ENCODE peak calls at places on chromosomes 6 and 20, in six cellular contexts. P is right atrium auricular region, A is psoas muscle, N is vagina, L is MM.1S, T is neural progenitor cell. I is an unnamed sample. For H3K36me3, the result is how much of the 10 kb centered on the place peaks cover.

GRCh38 chr6:127225497-127225896 is 41.2 kb upstream of the RNF146 start:
- DNase-seq in P (no peak), A (no peak), N (no peak), L (no peak), T (no peak), I (peak)

GRCh38 chr6:44960898-44961297 is 367.2 kb upstream of the RUNX2 start:
- DNase-seq in P (no peak), A (no peak), N (no peak), L (peak), T (no peak), I (peak)

GRCh38 chr20:16078172-16078898 is 494.9 kb downstream of the KIF16B start:
- DNase-seq in P (no peak), A (no peak), N (no peak), L (no peak), T (no peak), I (no peak)

GRCh38 chr20:48419173-48419572 is 408.6 kb downstream of the PREX1 start:
- DNase-seq in P (no peak), A (no peak), N (no peak), L (no peak), T (peak), I (no peak)

GRCh38 chr6:144449911-144450690 is 165.0 kb downstream of the UTRN start:
- DNase-seq in P (no peak), A (no peak), N (no peak), L (no peak), T (peak), I (no peak)

GRCh38 chr6:144217264-144217663 is 66.9 kb downstream of the STX11 start:
- DNase-seq in P (no peak), A (no peak), N (no peak), L (no peak), T (no peak), I (no peak)

GRCh38 chr6:132369526-132369925 is 31.7 kb downstream of the MOXD1 start:
- DNase-seq in P (no peak), A (no peak), N (no peak), L (no peak), T (no peak), I (no peak)

GRCh38 chr20:58086763-58087566 is 141.5 kb downstream of the ANKRD60 start:
- DNase-seq in P (no peak), A (no peak), N (no peak), L (no peak), T (peak), I (peak)

GRCh38 chr6:31687860-31688693 is 7.2 kb upstream of the LY6G5C start:
- DNase-seq in P (no peak), A (no peak), N (no peak), L (no peak), T (no peak), I (no peak)

GRCh38 chr20:63819224-63819917 is 11.7 kb downstream of the ZBTB46 start:
- DNase-seq in P (no peak), A (no peak), N (no peak), L (peak), T (no peak), I (no peak)

GRCh38 chr6:11798538-11798937 is 19.9 kb upstream of the ADTRP start:
- DNase-seq in P (no peak), A (no peak), N (no peak), L (no peak), T (no peak), I (no peak)

GRCh38 chr6:118869350-118869749 is 24.6 kb upstream of the ASF1A start:
- DNase-seq in P (no peak), A (no peak), N (no peak), L (no peak), T (no peak), I (peak)

GRCh38 chr6:160428069-160428430 is 79.9 kb downstream of the SLC22A3 start:
- DNase-seq in P (no peak), A (peak), N (no peak), L (no peak), T (no peak), I (no peak)

GRCh38 chr6:2749972-2750600 is 636 bp downstream of the MYLK4 start:
- DNase-seq in P (peak), A (peak), N (no peak), L (peak), T (peak), I (peak)

GRCh38 chr6:32944265-32944664 is 3.4 kb upstream of the HLA-DMB start:
- DNase-seq in P (no peak), A (no peak), N (no peak), L (peak), T (no peak), I (no peak)

GRCh38 chr20:57659789-57660509 is 39.7 kb upstream of the ZBP1 start:
- DNase-seq in P (no peak), A (no peak), N (peak), L (no peak), T (no peak), I (no peak)

GRCh38 chr20:58569211-58570125 is 54.3 kb upstream of the APCDD1L start:
- DNase-seq in P (no peak), A (no peak), N (no peak), L (no peak), T (no peak), I (peak)

GRCh38 chr6:111605100-111605748 is 454 bp downstream of the TRAF3IP2 start:
- DNase-seq in P (peak), A (peak), N (peak), L (peak), T (peak), I (peak)

GRCh38 chr20:51687071-51687470 is 81.1 kb downstream of the ATP9A start:
- DNase-seq in P (no peak), A (no peak), N (no peak), L (no peak), T (no peak), I (peak)

GRCh38 chr6:27188206-27188884 is 59.2 kb upstream of the PRSS16 start:
- DNase-seq in P (peak), A (peak), N (no peak), L (peak), T (peak), I (peak)

GRCh38 chr6:126945150-126945549 is 173.3 kb upstream of the RSPO3 start:
- DNase-seq in P (no peak), A (no peak), N (no peak), L (no peak), T (no peak), I (no peak)

GRCh38 chr6:111844921-111845320 is 28.3 kb downstream of the FYN start:
- DNase-seq in P (no peak), A (no peak), N (no peak), L (peak), T (peak), I (no peak)

GRCh38 chr20:47262365-47263013 is 94.0 kb downstream of the ZMYND8 start:
- DNase-seq in P (no peak), A (no peak), N (no peak), L (peak), T (no peak), I (no peak)

GRCh38 chr6:141830530-141830929 is 302.2 kb upstream of the GJE1 start:
- DNase-seq in P (no peak), A (no peak), N (no peak), L (no peak), T (no peak), I (no peak)

GRCh38 chr20:10375191-10375590 is 58.8 kb downstream of the MKKS start:
- DNase-seq in P (no peak), A (no peak), N (no peak), L (no peak), T (no peak), I (no peak)

GRCh38 chr20:19397676-19398075 is 185.2 kb downstream of the SLC24A3 start:
- DNase-seq in P (no peak), A (no peak), N (no peak), L (peak), T (no peak), I (peak)

GRCh38 chr20:3995067-3995748 is 20.1 kb downstream of the RNF24 start:
- DNase-seq in P (no peak), A (no peak), N (no peak), L (no peak), T (no peak), I (peak)

GRCh38 chr20:56843817-56844216 is 214.7 kb downstream of the TFAP2C start:
- DNase-seq in P (no peak), A (no peak), N (no peak), L (no peak), T (no peak), I (no peak)

GRCh38 chr6:17015144-17015543 is 86.7 kb upstream of the STMND1 start:
- DNase-seq in P (no peak), A (no peak), N (no peak), L (peak), T (no peak), I (peak)

GRCh38 chr20:41654292-41654691 is 36.1 kb upstream of the CHD6 start:
- DNase-seq in P (no peak), A (no peak), N (no peak), L (no peak), T (no peak), I (no peak)

GRCh38 chr6:692356-692851 is 535 bp downstream of the EXOC2 start:
- DNase-seq in P (peak), A (peak), N (no peak), L (peak), T (peak), I (peak)

GRCh38 chr6:4936681-4937041 is 67.2 kb downstream of the RPP40 start:
- DNase-seq in P (no peak), A (no peak), N (no peak), L (peak), T (peak), I (peak)

GRCh38 chr20:11564491-11564890 is 353.2 kb upstream of the BTBD3 start:
- DNase-seq in P (no peak), A (no peak), N (no peak), L (no peak), T (no peak), I (no peak)

GRCh38 chr6:116949964-116950363 is 72.9 kb downstream of the RFX6 start:
- DNase-seq in P (no peak), A (no peak), N (no peak), L (no peak), T (no peak), I (no peak)

GRCh38 chr6:50913105-50913770 is 94.6 kb downstream of the TFAP2B start:
- DNase-seq in P (no peak), A (no peak), N (no peak), L (no peak), T (no peak), I (no peak)

GRCh38 chr6:33452496-33452895 is 1.9 kb upstream of the ZBTB9 start:
- DNase-seq in P (no peak), A (no peak), N (no peak), L (no peak), T (no peak), I (no peak)

GRCh38 chr20:56943946-56944345 is 314.8 kb downstream of the TFAP2C start:
- DNase-seq in P (no peak), A (no peak), N (no peak), L (no peak), T (no peak), I (no peak)

DNA sequence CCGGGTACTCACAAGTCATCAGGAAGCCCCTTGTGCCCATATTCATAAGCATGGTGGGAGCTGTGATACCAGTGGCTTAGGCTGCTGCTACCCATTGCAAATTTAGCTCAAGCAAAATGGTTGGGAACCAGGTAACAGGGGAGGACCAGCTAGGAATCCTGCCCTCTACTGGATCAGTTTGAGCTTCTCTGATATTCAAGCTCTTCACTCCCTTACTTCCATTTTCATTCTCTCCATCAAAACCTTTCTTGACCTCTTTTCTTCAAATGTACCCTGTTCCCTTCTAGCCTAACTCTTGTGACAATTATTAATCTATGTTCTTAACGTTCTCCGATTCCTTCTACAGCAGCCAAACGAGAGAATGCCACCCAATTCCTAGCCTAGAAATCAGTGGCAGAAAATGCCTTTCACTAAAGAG is 9.7 kb downstream of the NOL7 start:
- DNase-seq in P (no peak), A (no peak), N (no peak), L (peak), T (peak), I (peak)
- H3K36me3 ChIP-seq in P (half or more), A (half or more), N (half or more), L (under half), T (under half), I (under half)

GRCh38 chr6:133895573-133896343 is 6.8 kb downstream of the TCF21 start:
- DNase-seq in P (no peak), A (peak), N (no peak), L (no peak), T (peak), I (no peak)
- TF ChIP-seq CTCF in P (no peak), A (no peak), N (no peak), L (no peak), T (no peak), I (no peak)

GRCh38 chr6:30323806-30324205 is 2.9 kb upstream of the TRIM39 start:
- DNase-seq in P (no peak), A (no peak), N (no peak), L (no peak), T (no peak), I (peak)

GRCh38 chr6:30322527-30323501 is 3.9 kb upstream of the TRIM39 start:
- DNase-seq in P (no peak), A (peak), N (no peak), L (no peak), T (peak), I (no peak)

GRCh38 chr6:30321692-30322388 is 4.9 kb upstream of the TRIM39 start:
- DNase-seq in P (no peak), A (no peak), N (no peak), L (no peak), T (peak), I (no peak)

GRCh38 chr6:30319146-30319835 is 7.4 kb upstream of the TRIM39 start:
- DNase-seq in P (no peak), A (no peak), N (no peak), L (no peak), T (no peak), I (no peak)

GRCh38 chr6:30317913-30318589 is 8.7 kb upstream of the TRIM39 start:
- DNase-seq in P (no peak), A (no peak), N (no peak), L (no peak), T (no peak), I (no peak)
- H3K4me3 ChIP-seq in P (no peak), A (no peak), N (no peak), L (no peak), T (no peak), I (no peak)

DNA sequence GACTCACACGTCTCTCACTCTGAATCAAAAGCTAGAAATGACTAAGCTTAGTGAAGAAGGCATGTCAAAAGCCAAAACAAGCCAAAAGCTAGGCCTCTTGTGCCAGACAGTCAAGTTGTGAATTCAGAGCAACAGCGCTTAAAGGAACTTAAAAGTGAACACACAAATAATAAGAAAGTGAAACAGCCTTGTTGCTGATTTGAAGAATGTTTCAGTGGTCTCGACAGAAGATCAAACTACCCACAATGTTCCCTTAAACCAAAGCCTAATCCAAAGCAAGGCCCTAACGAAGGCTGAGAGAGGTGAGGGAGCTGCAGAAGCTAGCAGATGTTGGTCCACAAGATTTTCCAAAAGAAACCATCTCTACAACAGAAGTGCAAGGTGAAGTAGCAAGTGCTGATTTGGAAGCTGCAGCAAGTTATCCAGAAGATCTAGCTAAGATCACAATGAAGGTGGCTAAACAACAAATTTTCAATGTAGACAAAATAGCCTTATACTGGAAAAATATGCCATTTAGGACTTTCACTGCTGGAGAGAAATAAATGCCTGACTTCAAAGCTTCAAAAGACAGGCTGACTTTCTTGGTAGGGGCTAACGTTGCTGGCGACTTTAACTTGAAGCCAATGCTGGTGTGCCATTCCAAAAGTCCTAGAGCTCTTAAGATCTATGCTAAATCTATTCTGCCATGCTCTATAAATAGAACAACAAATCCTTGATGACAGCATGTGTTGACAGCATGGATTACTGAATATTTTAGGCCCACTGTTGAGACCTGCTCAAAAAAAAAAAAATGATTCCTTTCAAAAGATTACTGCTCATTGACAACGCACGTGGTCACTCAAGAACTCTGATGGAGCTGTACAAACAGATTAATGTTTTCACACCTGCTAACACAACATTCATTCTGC is 40.3 kb downstream of the SEC63 start:
- DNase-seq in P (no peak), A (no peak), N (no peak), L (no peak), T (peak), I (no peak)
- H3K36me3 ChIP-seq in P (half or more), A (half or more), N (under half), L (under half), T (half or more), I (under half)

DNA sequence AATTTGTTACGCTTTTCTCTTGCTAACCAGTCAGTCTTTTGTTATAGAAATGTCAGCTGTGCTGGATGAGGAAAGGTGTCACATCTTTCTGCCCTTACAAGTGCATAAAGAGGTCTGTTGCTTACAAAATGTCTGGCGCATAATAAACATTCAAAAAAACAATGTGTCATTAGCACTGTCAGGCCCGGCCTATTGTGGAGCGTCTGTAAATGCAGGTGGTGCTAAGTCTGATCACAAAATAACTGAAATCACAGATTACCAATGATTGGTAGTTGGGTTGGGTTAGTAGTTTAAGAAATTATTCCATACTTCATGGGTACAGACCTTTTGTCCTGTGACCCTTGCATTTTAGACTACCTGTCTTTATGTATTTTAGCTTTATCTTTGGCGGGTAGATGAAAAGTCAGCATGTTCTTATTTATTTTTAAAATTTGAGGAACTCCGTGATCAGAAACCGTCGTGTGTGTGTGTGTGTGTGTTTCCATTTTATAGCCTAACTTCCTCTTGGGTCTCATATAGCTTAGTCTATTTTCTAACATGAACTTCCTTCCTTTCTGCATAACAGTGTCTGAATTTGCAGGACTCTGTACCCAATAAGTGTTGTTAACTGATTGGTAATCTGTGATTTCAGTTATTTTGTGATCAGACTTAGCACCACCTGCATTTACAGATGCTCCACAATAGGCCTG is 88.1 kb upstream of the IFNGR1 start:
- DNase-seq in P (no peak), A (no peak), N (no peak), L (no peak), T (no peak), I (no peak)
- TF ChIP-seq CTCF in P (no peak), A (no peak), N (no peak), L (no peak), T (no peak), I (no peak)